ENCODE peak calls at places on chromosomes 3 and 15, in eight cellular contexts. One of them, this sample, is unnamed.

GRCh38 chr15:89653578-89653977 is 1.7 kb downstream of the KIF7 start:
- DNase-seq in COR-L47: no peak
- DNase-seq in retinal pigment epithelial cell: no peak
- DNase-seq in EL: no peak
- DNase-seq in CD8-positive, alpha-beta memory T cell: no peak
- DNase-seq in lung microvascular endothelial cell: no peak
- DNase-seq in stimulated activated CD8-positive, alpha-beta memory T cell treated with anti-CD3 and anti-CD28 coated beads, Interleukin-4, amount 100 ng/mL, for 24 hours: no peak
- DNase-seq in NCI-H774: no peak
- DNase-seq in this sample: no peak

GRCh38 chr3:140501054-140501769 is 176.7 kb upstream of the TRIM42 start:
- DNase-seq in COR-L47: no peak
- DNase-seq in retinal pigment epithelial cell: peak
- DNase-seq in EL: no peak
- DNase-seq in CD8-positive, alpha-beta memory T cell: no peak
- DNase-seq in lung microvascular endothelial cell: no peak
- DNase-seq in stimulated activated CD8-positive, alpha-beta memory T cell treated with anti-CD3 and anti-CD28 coated beads, Interleukin-4, amount 100 ng/mL, for 24 hours: no peak
- DNase-seq in NCI-H774: no peak
- DNase-seq in this sample: peak

GRCh38 chr15:43106486-43106829 is 620 bp upstream of the UBR1 start:
- DNase-seq in COR-L47: no peak
- DNase-seq in retinal pigment epithelial cell: no peak
- DNase-seq in EL: no peak
- DNase-seq in CD8-positive, alpha-beta memory T cell: no peak
- DNase-seq in lung microvascular endothelial cell: no peak
- DNase-seq in stimulated activated CD8-positive, alpha-beta memory T cell treated with anti-CD3 and anti-CD28 coated beads, Interleukin-4, amount 100 ng/mL, for 24 hours: no peak
- DNase-seq in NCI-H774: no peak
- DNase-seq in this sample: no peak

GRCh38 chr3:156553705-156554356 is 1.1 kb downstream of the SSR3 start:
- DNase-seq in COR-L47: no peak
- DNase-seq in retinal pigment epithelial cell: no peak
- DNase-seq in EL: peak
- DNase-seq in CD8-positive, alpha-beta memory T cell: no peak
- DNase-seq in lung microvascular endothelial cell: peak
- DNase-seq in stimulated activated CD8-positive, alpha-beta memory T cell treated with anti-CD3 and anti-CD28 coated beads, Interleukin-4, amount 100 ng/mL, for 24 hours: no peak
- DNase-seq in NCI-H774: no peak
- DNase-seq in this sample: peak

GRCh38 chr3:149443545-149443912 is 31.0 kb upstream of the TM4SF4 start:
- DNase-seq in COR-L47: no peak
- DNase-seq in retinal pigment epithelial cell: no peak
- DNase-seq in EL: no peak
- DNase-seq in CD8-positive, alpha-beta memory T cell: no peak
- DNase-seq in lung microvascular endothelial cell: no peak
- DNase-seq in stimulated activated CD8-positive, alpha-beta memory T cell treated with anti-CD3 and anti-CD28 coated beads, Interleukin-4, amount 100 ng/mL, for 24 hours: no peak
- DNase-seq in NCI-H774: no peak
- DNase-seq in this sample: no peak

GRCh38 chr3:123687286-123687685 is 102.4 kb upstream of the HACD2 start:
- DNase-seq in COR-L47: no peak
- DNase-seq in retinal pigment epithelial cell: no peak
- DNase-seq in EL: peak
- DNase-seq in CD8-positive, alpha-beta memory T cell: no peak
- DNase-seq in lung microvascular endothelial cell: peak
- DNase-seq in stimulated activated CD8-positive, alpha-beta memory T cell treated with anti-CD3 and anti-CD28 coated beads, Interleukin-4, amount 100 ng/mL, for 24 hours: no peak
- DNase-seq in NCI-H774: no peak
- DNase-seq in this sample: no peak

GRCh38 chr3:110296885-110297284 is 774.7 kb upstream of the NECTIN3 start:
- DNase-seq in COR-L47: no peak
- DNase-seq in retinal pigment epithelial cell: no peak
- DNase-seq in EL: peak
- DNase-seq in CD8-positive, alpha-beta memory T cell: no peak
- DNase-seq in lung microvascular endothelial cell: no peak
- DNase-seq in stimulated activated CD8-positive, alpha-beta memory T cell treated with anti-CD3 and anti-CD28 coated beads, Interleukin-4, amount 100 ng/mL, for 24 hours: no peak
- DNase-seq in NCI-H774: no peak
- DNase-seq in this sample: peak

GRCh38 chr15:99509686-99510461 is 55.9 kb upstream of the MEF2A start:
- DNase-seq in COR-L47: no peak
- DNase-seq in retinal pigment epithelial cell: no peak
- DNase-seq in EL: no peak
- DNase-seq in CD8-positive, alpha-beta memory T cell: no peak
- DNase-seq in lung microvascular endothelial cell: no peak
- DNase-seq in stimulated activated CD8-positive, alpha-beta memory T cell treated with anti-CD3 and anti-CD28 coated beads, Interleukin-4, amount 100 ng/mL, for 24 hours: no peak
- DNase-seq in NCI-H774: no peak
- DNase-seq in this sample: no peak

GRCh38 chr3:53845881-53846133 is 412 bp downstream of the CHDH start:
- DNase-seq in COR-L47: no peak
- DNase-seq in retinal pigment epithelial cell: no peak
- DNase-seq in EL: no peak
- DNase-seq in CD8-positive, alpha-beta memory T cell: no peak
- DNase-seq in lung microvascular endothelial cell: no peak
- DNase-seq in stimulated activated CD8-positive, alpha-beta memory T cell treated with anti-CD3 and anti-CD28 coated beads, Interleukin-4, amount 100 ng/mL, for 24 hours: no peak
- DNase-seq in NCI-H774: no peak
- DNase-seq in this sample: no peak

GRCh38 chr3:150041877-150042276 is 71.2 kb upstream of the PFN2 start:
- DNase-seq in COR-L47: no peak
- DNase-seq in retinal pigment epithelial cell: no peak
- DNase-seq in EL: no peak
- DNase-seq in CD8-positive, alpha-beta memory T cell: no peak
- DNase-seq in lung microvascular endothelial cell: no peak
- DNase-seq in stimulated activated CD8-positive, alpha-beta memory T cell treated with anti-CD3 and anti-CD28 coated beads, Interleukin-4, amount 100 ng/mL, for 24 hours: no peak
- DNase-seq in NCI-H774: no peak
- DNase-seq in this sample: no peak

GRCh38 chr3:49900491-49901153 is 3.1 kb downstream of the MST1R start:
- DNase-seq in COR-L47: peak
- DNase-seq in retinal pigment epithelial cell: peak
- DNase-seq in EL: peak
- DNase-seq in CD8-positive, alpha-beta memory T cell: no peak
- DNase-seq in lung microvascular endothelial cell: no peak
- DNase-seq in stimulated activated CD8-positive, alpha-beta memory T cell treated with anti-CD3 and anti-CD28 coated beads, Interleukin-4, amount 100 ng/mL, for 24 hours: no peak
- DNase-seq in NCI-H774: peak
- DNase-seq in this sample: peak

GRCh38 chr3:158950131-158950901 is 148.5 kb downstream of the MFSD1 start:
- DNase-seq in COR-L47: no peak
- DNase-seq in retinal pigment epithelial cell: no peak
- DNase-seq in EL: no peak
- DNase-seq in CD8-positive, alpha-beta memory T cell: no peak
- DNase-seq in lung microvascular endothelial cell: no peak
- DNase-seq in stimulated activated CD8-positive, alpha-beta memory T cell treated with anti-CD3 and anti-CD28 coated beads, Interleukin-4, amount 100 ng/mL, for 24 hours: no peak
- DNase-seq in NCI-H774: no peak
- DNase-seq in this sample: no peak

GRCh38 chr3:127986803-127987202 is 65.4 kb upstream of the SEC61A1 start:
- DNase-seq in COR-L47: no peak
- DNase-seq in retinal pigment epithelial cell: no peak
- DNase-seq in EL: no peak
- DNase-seq in CD8-positive, alpha-beta memory T cell: no peak
- DNase-seq in lung microvascular endothelial cell: no peak
- DNase-seq in stimulated activated CD8-positive, alpha-beta memory T cell treated with anti-CD3 and anti-CD28 coated beads, Interleukin-4, amount 100 ng/mL, for 24 hours: no peak
- DNase-seq in NCI-H774: no peak
- DNase-seq in this sample: no peak

GRCh38 chr3:141410408-141410807 is 42.1 kb downstream of the ZBTB38 start:
- DNase-seq in COR-L47: peak
- DNase-seq in retinal pigment epithelial cell: no peak
- DNase-seq in EL: peak
- DNase-seq in CD8-positive, alpha-beta memory T cell: no peak
- DNase-seq in lung microvascular endothelial cell: peak
- DNase-seq in stimulated activated CD8-positive, alpha-beta memory T cell treated with anti-CD3 and anti-CD28 coated beads, Interleukin-4, amount 100 ng/mL, for 24 hours: no peak
- DNase-seq in NCI-H774: peak
- DNase-seq in this sample: no peak

GRCh38 chr3:58010562-58010961 is 2.3 kb downstream of the FLNB start:
- DNase-seq in COR-L47: no peak
- DNase-seq in retinal pigment epithelial cell: no peak
- DNase-seq in EL: peak
- DNase-seq in CD8-positive, alpha-beta memory T cell: no peak
- DNase-seq in lung microvascular endothelial cell: no peak
- DNase-seq in stimulated activated CD8-positive, alpha-beta memory T cell treated with anti-CD3 and anti-CD28 coated beads, Interleukin-4, amount 100 ng/mL, for 24 hours: no peak
- DNase-seq in NCI-H774: no peak
- DNase-seq in this sample: no peak

GRCh38 chr15:70430029-70430428 is 332.3 kb upstream of the TLE3 start:
- DNase-seq in COR-L47: no peak
- DNase-seq in retinal pigment epithelial cell: no peak
- DNase-seq in EL: peak
- DNase-seq in CD8-positive, alpha-beta memory T cell: no peak
- DNase-seq in lung microvascular endothelial cell: no peak
- DNase-seq in stimulated activated CD8-positive, alpha-beta memory T cell treated with anti-CD3 and anti-CD28 coated beads, Interleukin-4, amount 100 ng/mL, for 24 hours: no peak
- DNase-seq in NCI-H774: no peak
- DNase-seq in this sample: no peak

GRCh38 chr3:71896751-71897150 is 111.8 kb upstream of the PROK2 start:
- DNase-seq in COR-L47: no peak
- DNase-seq in retinal pigment epithelial cell: no peak
- DNase-seq in EL: no peak
- DNase-seq in CD8-positive, alpha-beta memory T cell: no peak
- DNase-seq in lung microvascular endothelial cell: no peak
- DNase-seq in stimulated activated CD8-positive, alpha-beta memory T cell treated with anti-CD3 and anti-CD28 coated beads, Interleukin-4, amount 100 ng/mL, for 24 hours: no peak
- DNase-seq in NCI-H774: no peak
- DNase-seq in this sample: no peak

GRCh38 chr3:24338409-24338808 is 156.2 kb downstream of the THRB start:
- DNase-seq in COR-L47: no peak
- DNase-seq in retinal pigment epithelial cell: no peak
- DNase-seq in EL: no peak
- DNase-seq in CD8-positive, alpha-beta memory T cell: no peak
- DNase-seq in lung microvascular endothelial cell: no peak
- DNase-seq in stimulated activated CD8-positive, alpha-beta memory T cell treated with anti-CD3 and anti-CD28 coated beads, Interleukin-4, amount 100 ng/mL, for 24 hours: no peak
- DNase-seq in NCI-H774: no peak
- DNase-seq in this sample: no peak

GRCh38 chr3:87247086-87247781 is 20.1 kb downstream of the CHMP2B start:
- DNase-seq in COR-L47: no peak
- DNase-seq in retinal pigment epithelial cell: no peak
- DNase-seq in EL: no peak
- DNase-seq in CD8-positive, alpha-beta memory T cell: no peak
- DNase-seq in lung microvascular endothelial cell: no peak
- DNase-seq in stimulated activated CD8-positive, alpha-beta memory T cell treated with anti-CD3 and anti-CD28 coated beads, Interleukin-4, amount 100 ng/mL, for 24 hours: no peak
- DNase-seq in NCI-H774: no peak
- DNase-seq in this sample: no peak

GRCh38 chr15:57384816-57385215 is 8.5 kb downstream of the CGNL1 start:
- DNase-seq in COR-L47: no peak
- DNase-seq in retinal pigment epithelial cell: no peak
- DNase-seq in EL: peak
- DNase-seq in CD8-positive, alpha-beta memory T cell: no peak
- DNase-seq in lung microvascular endothelial cell: no peak
- DNase-seq in stimulated activated CD8-positive, alpha-beta memory T cell treated with anti-CD3 and anti-CD28 coated beads, Interleukin-4, amount 100 ng/mL, for 24 hours: no peak
- DNase-seq in NCI-H774: no peak
- DNase-seq in this sample: peak

GRCh38 chr3:123129532-123129931 is 62.7 kb downstream of the PDIA5 start:
- DNase-seq in COR-L47: no peak
- DNase-seq in retinal pigment epithelial cell: no peak
- DNase-seq in EL: no peak
- DNase-seq in CD8-positive, alpha-beta memory T cell: no peak
- DNase-seq in lung microvascular endothelial cell: no peak
- DNase-seq in stimulated activated CD8-positive, alpha-beta memory T cell treated with anti-CD3 and anti-CD28 coated beads, Interleukin-4, amount 100 ng/mL, for 24 hours: no peak
- DNase-seq in NCI-H774: no peak
- DNase-seq in this sample: no peak

GRCh38 chr3:119301662-119302061 is 7.5 kb downstream of the ARHGAP31 start:
- DNase-seq in COR-L47: no peak
- DNase-seq in retinal pigment epithelial cell: no peak
- DNase-seq in EL: no peak
- DNase-seq in CD8-positive, alpha-beta memory T cell: no peak
- DNase-seq in lung microvascular endothelial cell: no peak
- DNase-seq in stimulated activated CD8-positive, alpha-beta memory T cell treated with anti-CD3 and anti-CD28 coated beads, Interleukin-4, amount 100 ng/mL, for 24 hours: no peak
- DNase-seq in NCI-H774: no peak
- DNase-seq in this sample: no peak

GRCh38 chr3:100068758-100069345 is 45.4 kb downstream of the FILIP1L start:
- DNase-seq in COR-L47: peak
- DNase-seq in retinal pigment epithelial cell: peak
- DNase-seq in EL: peak
- DNase-seq in CD8-positive, alpha-beta memory T cell: peak
- DNase-seq in lung microvascular endothelial cell: peak
- DNase-seq in stimulated activated CD8-positive, alpha-beta memory T cell treated with anti-CD3 and anti-CD28 coated beads, Interleukin-4, amount 100 ng/mL, for 24 hours: peak
- DNase-seq in NCI-H774: peak
- DNase-seq in this sample: peak

GRCh38 chr15:53197426-53197839 is 407.3 kb upstream of the ONECUT1 start:
- DNase-seq in COR-L47: peak
- DNase-seq in retinal pigment epithelial cell: no peak
- DNase-seq in EL: peak
- DNase-seq in CD8-positive, alpha-beta memory T cell: no peak
- DNase-seq in lung microvascular endothelial cell: peak
- DNase-seq in stimulated activated CD8-positive, alpha-beta memory T cell treated with anti-CD3 and anti-CD28 coated beads, Interleukin-4, amount 100 ng/mL, for 24 hours: peak
- DNase-seq in NCI-H774: peak
- DNase-seq in this sample: peak

GRCh38 chr3:125357032-125357658 is 18.0 kb downstream of the ZNF148 start:
- DNase-seq in COR-L47: peak
- DNase-seq in retinal pigment epithelial cell: no peak
- DNase-seq in EL: peak
- DNase-seq in CD8-positive, alpha-beta memory T cell: peak
- DNase-seq in lung microvascular endothelial cell: peak
- DNase-seq in stimulated activated CD8-positive, alpha-beta memory T cell treated with anti-CD3 and anti-CD28 coated beads, Interleukin-4, amount 100 ng/mL, for 24 hours: peak
- DNase-seq in NCI-H774: no peak
- DNase-seq in this sample: peak

GRCh38 chr3:111152506-111152905 is 80.9 kb downstream of the NECTIN3 start:
- DNase-seq in COR-L47: no peak
- DNase-seq in retinal pigment epithelial cell: no peak
- DNase-seq in EL: peak
- DNase-seq in CD8-positive, alpha-beta memory T cell: no peak
- DNase-seq in lung microvascular endothelial cell: no peak
- DNase-seq in stimulated activated CD8-positive, alpha-beta memory T cell treated with anti-CD3 and anti-CD28 coated beads, Interleukin-4, amount 100 ng/mL, for 24 hours: no peak
- DNase-seq in NCI-H774: no peak
- DNase-seq in this sample: no peak

GRCh38 chr3:101950985-101951733 is 101.8 kb downstream of the NFKBIZ start:
- DNase-seq in COR-L47: no peak
- DNase-seq in retinal pigment epithelial cell: no peak
- DNase-seq in EL: no peak
- DNase-seq in CD8-positive, alpha-beta memory T cell: no peak
- DNase-seq in lung microvascular endothelial cell: peak
- DNase-seq in stimulated activated CD8-positive, alpha-beta memory T cell treated with anti-CD3 and anti-CD28 coated beads, Interleukin-4, amount 100 ng/mL, for 24 hours: no peak
- DNase-seq in NCI-H774: no peak
- DNase-seq in this sample: no peak

GRCh38 chr3:61967937-61968336 is 405.4 kb downstream of the FEZF2 start:
- DNase-seq in COR-L47: no peak
- DNase-seq in retinal pigment epithelial cell: no peak
- DNase-seq in EL: no peak
- DNase-seq in CD8-positive, alpha-beta memory T cell: no peak
- DNase-seq in lung microvascular endothelial cell: no peak
- DNase-seq in stimulated activated CD8-positive, alpha-beta memory T cell treated with anti-CD3 and anti-CD28 coated beads, Interleukin-4, amount 100 ng/mL, for 24 hours: no peak
- DNase-seq in NCI-H774: no peak
- DNase-seq in this sample: no peak

GRCh38 chr3:12138044-12138443 is 20.7 kb downstream of the TIMP4 start:
- DNase-seq in COR-L47: no peak
- DNase-seq in retinal pigment epithelial cell: no peak
- DNase-seq in EL: peak
- DNase-seq in CD8-positive, alpha-beta memory T cell: no peak
- DNase-seq in lung microvascular endothelial cell: no peak
- DNase-seq in stimulated activated CD8-positive, alpha-beta memory T cell treated with anti-CD3 and anti-CD28 coated beads, Interleukin-4, amount 100 ng/mL, for 24 hours: no peak
- DNase-seq in NCI-H774: no peak
- DNase-seq in this sample: peak

GRCh38 chr15:89018235-89018634 is 70.0 kb upstream of the ABHD2 start:
- DNase-seq in COR-L47: no peak
- DNase-seq in retinal pigment epithelial cell: no peak
- DNase-seq in EL: no peak
- DNase-seq in CD8-positive, alpha-beta memory T cell: no peak
- DNase-seq in lung microvascular endothelial cell: no peak
- DNase-seq in stimulated activated CD8-positive, alpha-beta memory T cell treated with anti-CD3 and anti-CD28 coated beads, Interleukin-4, amount 100 ng/mL, for 24 hours: no peak
- DNase-seq in NCI-H774: no peak
- DNase-seq in this sample: peak

GRCh38 chr15:70014860-70015490 is 82.7 kb downstream of the TLE3 start:
- DNase-seq in COR-L47: no peak
- DNase-seq in retinal pigment epithelial cell: no peak
- DNase-seq in EL: no peak
- DNase-seq in CD8-positive, alpha-beta memory T cell: no peak
- DNase-seq in lung microvascular endothelial cell: peak
- DNase-seq in stimulated activated CD8-positive, alpha-beta memory T cell treated with anti-CD3 and anti-CD28 coated beads, Interleukin-4, amount 100 ng/mL, for 24 hours: no peak
- DNase-seq in NCI-H774: no peak
- DNase-seq in this sample: no peak

GRCh38 chr3:65888980-65889706 is 149.6 kb downstream of the MAGI1 start:
- DNase-seq in COR-L47: no peak
- DNase-seq in retinal pigment epithelial cell: peak
- DNase-seq in EL: peak
- DNase-seq in CD8-positive, alpha-beta memory T cell: no peak
- DNase-seq in lung microvascular endothelial cell: peak
- DNase-seq in stimulated activated CD8-positive, alpha-beta memory T cell treated with anti-CD3 and anti-CD28 coated beads, Interleukin-4, amount 100 ng/mL, for 24 hours: no peak
- DNase-seq in NCI-H774: no peak
- DNase-seq in this sample: peak